ENCODE peak calls at places on chromosomes 7 and 10, in seven cellular contexts. V is activated CD4-positive, alpha-beta T cell treated with anti-CD3 and anti-CD28 coated beads for 24 hours; Q is A549; K is stimulated activated CD8-positive, alpha-beta memory T cell treated with anti-CD3 and anti-CD28 coated beads, Interleukin-15, amount 100 ng/mL, for 4 hours; H is Peyer's patch; M is H9; Z is brain microvascular endothelial cell. O is an unnamed sample.

GRCh38 chr10:117454502-117454901 is 79.3 kb upstream of the PDZD8 start:
- DNase-seq in K (no peak), H (no peak), Q (no peak), Z (no peak), V (no peak), M (no peak), O (no peak)

GRCh38 chr10:97810476-97810875 is 38.7 kb upstream of the SFRP5 start:
- DNase-seq in M (no peak), K (no peak), V (no peak), Z (peak), Q (no peak), H (no peak), O (no peak)

GRCh38 chr10:47456096-47456485 is 27.8 kb downstream of the ANXA8 start:
- DNase-seq in K (no peak), V (no peak), Z (no peak), M (peak), H (no peak), Q (no peak), O (no peak)

GRCh38 chr7:1296727-1297475 is 64.2 kb downstream of the UNCX start:
- DNase-seq in Z (no peak), H (no peak), V (no peak), Q (no peak), K (no peak), M (no peak), O (no peak)

GRCh38 chr10:31926154-31926553 is 2.5 kb downstream of the ARHGAP12 start:
- DNase-seq in Q (no peak), M (no peak), H (no peak), Z (no peak), V (no peak), K (no peak), O (no peak)

GRCh38 chr7:28904539-28905143 is 53.5 kb downstream of the TRIL start:
- DNase-seq in K (no peak), H (no peak), Q (no peak), M (no peak), Z (no peak), V (no peak), O (no peak)

GRCh38 chr10:67785098-67785497 is 52.9 kb downstream of the DNAJC12 start:
- DNase-seq in M (no peak), Q (no peak), V (no peak), H (no peak), Z (no peak), K (no peak), O (peak)

GRCh38 chr10:22849077-22849810 is 78.6 kb upstream of the ARMC3 start:
- DNase-seq in M (no peak), Q (no peak), V (no peak), Z (peak), H (peak), K (no peak), O (no peak)

GRCh38 chr7:98990356-98990755 is 112.0 kb downstream of the TRRAP start:
- DNase-seq in V (no peak), H (no peak), M (no peak), K (no peak), Q (no peak), Z (no peak), O (no peak)

GRCh38 chr7:105277341-105277740 is 111.4 kb downstream of the SRPK2 start:
- DNase-seq in Q (peak), K (no peak), V (no peak), Z (no peak), H (no peak), M (no peak), O (no peak)

GRCh38 chr7:100965723-100966541 is 3.4 kb upstream of the MUC12 start:
- DNase-seq in Q (peak), M (peak), Z (peak), H (peak), K (peak), V (peak), O (peak)

GRCh38 chr10:73044378-73045285 is 52.0 kb downstream of the P4HA1 start:
- DNase-seq in V (no peak), H (no peak), Q (no peak), Z (peak), M (no peak), K (no peak), O (no peak)

GRCh38 chr7:100088621-100089457 is at the start of gene COPS6:
- DNase-seq in V (peak), Z (peak), K (peak), M (peak), H (peak), Q (peak), O (peak)

GRCh38 chr7:50446542-50446960 is 3.6 kb downstream of the FIGNL1 start:
- DNase-seq in M (no peak), Q (no peak), V (no peak), H (no peak), Z (peak), K (no peak), O (no peak)

GRCh38 chr7:101205901-101206664 is 5.2 kb upstream of the MOGAT3 start:
- DNase-seq in Q (no peak), H (no peak), M (no peak), Z (no peak), V (no peak), K (no peak), O (no peak)

GRCh38 chr7:114539575-114539974 is 125.0 kb downstream of the FOXP2 start:
- DNase-seq in K (no peak), M (no peak), Q (no peak), V (no peak), H (no peak), Z (peak), O (no peak)

GRCh38 chr10:47406870-47407648 is 23.0 kb upstream of the ZNF488 start:
- DNase-seq in K (no peak), Z (peak), V (no peak), Q (peak), M (peak), H (no peak), O (no peak)

GRCh38 chr10:2800178-2800577 is 267.2 kb upstream of the PFKP start:
- DNase-seq in Z (no peak), H (no peak), V (no peak), K (no peak), M (no peak), Q (no peak), O (no peak)

GRCh38 chr10:82938331-82938730 is 1063.3 kb downstream of the NRG3 start:
- DNase-seq in Z (no peak), V (no peak), H (no peak), Q (no peak), M (no peak), K (no peak), O (no peak)

GRCh38 chr7:132160525-132161230 is 415.6 kb downstream of the PLXNA4 start:
- DNase-seq in M (no peak), V (no peak), Q (no peak), K (no peak), Z (no peak), H (no peak), O (no peak)

GRCh38 chr10:109914966-109915365 is 8.3 kb downstream of the XPNPEP1 start:
- DNase-seq in M (peak), Z (peak), Q (peak), K (no peak), H (no peak), V (no peak), O (peak)

GRCh38 chr7:151808296-151809155 is 68.4 kb downstream of the PRKAG2 start:
- DNase-seq in M (no peak), Z (no peak), H (no peak), K (no peak), Q (peak), V (no peak), O (no peak)

GRCh38 chr10:132611026-132611910 is 73.7 kb downstream of the INPP5A start:
- DNase-seq in Q (no peak), V (no peak), M (no peak), Z (no peak), H (no peak), K (no peak), O (no peak)

GRCh38 chr7:601573-602340 is 82.1 kb upstream of the PDGFA start:
- DNase-seq in M (no peak), V (peak), H (peak), K (peak), Z (no peak), Q (no peak), O (peak)

GRCh38 chr7:143405158-143405557 is 3.5 kb downstream of the EPHA1 start:
- DNase-seq in H (no peak), Q (no peak), M (no peak), Z (no peak), V (no peak), K (no peak), O (no peak)

GRCh38 chr10:80471009-80471408 is 16.9 kb downstream of the TSPAN14 start:
- DNase-seq in V (no peak), H (no peak), Z (no peak), Q (no peak), K (no peak), M (no peak), O (no peak)

GRCh38 chr7:30142710-30143109 is 7.9 kb downstream of the MTURN start:
- DNase-seq in H (no peak), V (no peak), Q (no peak), M (no peak), K (no peak), Z (peak), O (no peak)

GRCh38 chr7:7201583-7202374 is 19.4 kb downstream of the C1GALT1 start:
- DNase-seq in K (no peak), Q (no peak), H (peak), M (peak), V (peak), Z (no peak), O (peak)

GRCh38 chr7:120053390-120053961 is 219.5 kb upstream of the KCND2 start:
- DNase-seq in Q (no peak), Z (peak), V (no peak), M (no peak), H (no peak), K (no peak), O (no peak)